ENCODE peak calls at places on chromosomes 6 and 20, in seven cellular contexts. One of them, this sample, is unnamed.

GRCh38 chr6:90297124-90297865 is 652 bp upstream of the BACH2 start:
- DNase-seq in EH: no peak
- DNase-seq in tibial artery: no peak
- DNase-seq in NCI-H1105: no peak
- DNase-seq in dorsolateral prefrontal cortex: no peak
- DNase-seq in stimulated activated CD8-positive, alpha-beta memory T cell treated with anti-CD3 and anti-CD28 coated beads, Interleukin-12 subunit alpha, Interleukin-12 subunit beta, amount 100 ng/mL, for 1 hour: no peak
- DNase-seq in neural crest cell: no peak
- DNase-seq in this sample: no peak

GRCh38 chr20:11852801-11853200 is 64.9 kb upstream of the BTBD3 start:
- DNase-seq in tibial artery: no peak
- DNase-seq in NCI-H1105: no peak
- DNase-seq in stimulated activated CD8-positive, alpha-beta memory T cell treated with anti-CD3 and anti-CD28 coated beads, Interleukin-12 subunit alpha, Interleukin-12 subunit beta, amount 100 ng/mL, for 1 hour: no peak
- DNase-seq in dorsolateral prefrontal cortex: no peak
- DNase-seq in EH: peak; percentile 67
- DNase-seq in neural crest cell: no peak
- DNase-seq in this sample: no peak

GRCh38 chr6:4316867-4317400 is 181.6 kb upstream of the ECI2 start:
- DNase-seq in stimulated activated CD8-positive, alpha-beta memory T cell treated with anti-CD3 and anti-CD28 coated beads, Interleukin-12 subunit alpha, Interleukin-12 subunit beta, amount 100 ng/mL, for 1 hour: no peak
- DNase-seq in EH: peak; percentile 88
- DNase-seq in NCI-H1105: no peak
- DNase-seq in neural crest cell: no peak
- DNase-seq in dorsolateral prefrontal cortex: no peak
- DNase-seq in tibial artery: peak; percentile 56
- DNase-seq in this sample: no peak

GRCh38 chr6:170279426-170279825 is 11.5 kb downstream of the DLL1 start:
- DNase-seq in neural crest cell: no peak
- DNase-seq in dorsolateral prefrontal cortex: no peak
- DNase-seq in NCI-H1105: no peak
- DNase-seq in tibial artery: no peak
- DNase-seq in stimulated activated CD8-positive, alpha-beta memory T cell treated with anti-CD3 and anti-CD28 coated beads, Interleukin-12 subunit alpha, Interleukin-12 subunit beta, amount 100 ng/mL, for 1 hour: no peak
- DNase-seq in EH: no peak
- DNase-seq in this sample: no peak

GRCh38 chr6:166720859-166721258 is 93.8 kb upstream of the RPS6KA2 start:
- DNase-seq in neural crest cell: no peak
- DNase-seq in EH: no peak
- DNase-seq in tibial artery: no peak
- DNase-seq in stimulated activated CD8-positive, alpha-beta memory T cell treated with anti-CD3 and anti-CD28 coated beads, Interleukin-12 subunit alpha, Interleukin-12 subunit beta, amount 100 ng/mL, for 1 hour: no peak
- DNase-seq in NCI-H1105: no peak
- DNase-seq in dorsolateral prefrontal cortex: no peak
- DNase-seq in this sample: no peak

GRCh38 chr6:33610057-33610456 is 11.1 kb upstream of the ITPR3 start:
- DNase-seq in stimulated activated CD8-positive, alpha-beta memory T cell treated with anti-CD3 and anti-CD28 coated beads, Interleukin-12 subunit alpha, Interleukin-12 subunit beta, amount 100 ng/mL, for 1 hour: no peak
- DNase-seq in neural crest cell: no peak
- DNase-seq in dorsolateral prefrontal cortex: no peak
- DNase-seq in NCI-H1105: no peak
- DNase-seq in tibial artery: no peak
- DNase-seq in EH: peak; percentile 65
- DNase-seq in this sample: no peak

GRCh38 chr6:14910692-14911547 is 334.9 kb upstream of the JARID2 start:
- DNase-seq in stimulated activated CD8-positive, alpha-beta memory T cell treated with anti-CD3 and anti-CD28 coated beads, Interleukin-12 subunit alpha, Interleukin-12 subunit beta, amount 100 ng/mL, for 1 hour: no peak
- DNase-seq in dorsolateral prefrontal cortex: no peak
- DNase-seq in NCI-H1105: no peak
- DNase-seq in tibial artery: peak; percentile 59
- DNase-seq in EH: peak; percentile 56
- DNase-seq in neural crest cell: no peak
- DNase-seq in this sample: no peak

GRCh38 chr6:42046491-42047219 is 3.7 kb upstream of the TAF8 start:
- DNase-seq in tibial artery: no peak
- DNase-seq in NCI-H1105: no peak
- DNase-seq in EH: peak; percentile 35
- DNase-seq in dorsolateral prefrontal cortex: no peak
- DNase-seq in neural crest cell: no peak
- DNase-seq in stimulated activated CD8-positive, alpha-beta memory T cell treated with anti-CD3 and anti-CD28 coated beads, Interleukin-12 subunit alpha, Interleukin-12 subunit beta, amount 100 ng/mL, for 1 hour: no peak
- DNase-seq in this sample: no peak

GRCh38 chr6:167078745-167079144 is 44.2 kb upstream of the CCR6 start:
- DNase-seq in NCI-H1105: no peak
- DNase-seq in stimulated activated CD8-positive, alpha-beta memory T cell treated with anti-CD3 and anti-CD28 coated beads, Interleukin-12 subunit alpha, Interleukin-12 subunit beta, amount 100 ng/mL, for 1 hour: no peak
- DNase-seq in EH: no peak
- DNase-seq in tibial artery: no peak
- DNase-seq in neural crest cell: no peak
- DNase-seq in dorsolateral prefrontal cortex: no peak
- DNase-seq in this sample: no peak

GRCh38 chr6:163867518-163868292 is 453.2 kb downstream of the QKI start:
- DNase-seq in dorsolateral prefrontal cortex: no peak
- DNase-seq in neural crest cell: no peak
- DNase-seq in stimulated activated CD8-positive, alpha-beta memory T cell treated with anti-CD3 and anti-CD28 coated beads, Interleukin-12 subunit alpha, Interleukin-12 subunit beta, amount 100 ng/mL, for 1 hour: no peak
- DNase-seq in tibial artery: no peak
- DNase-seq in EH: no peak
- DNase-seq in NCI-H1105: no peak
- DNase-seq in this sample: no peak

GRCh38 chr6:145233955-145234354 is 501.4 kb downstream of the EPM2A start:
- DNase-seq in dorsolateral prefrontal cortex: no peak
- DNase-seq in NCI-H1105: no peak
- DNase-seq in tibial artery: no peak
- DNase-seq in neural crest cell: no peak
- DNase-seq in EH: no peak
- DNase-seq in stimulated activated CD8-positive, alpha-beta memory T cell treated with anti-CD3 and anti-CD28 coated beads, Interleukin-12 subunit alpha, Interleukin-12 subunit beta, amount 100 ng/mL, for 1 hour: no peak
- DNase-seq in this sample: no peak

GRCh38 chr6:111922454-111923297 is 49.4 kb upstream of the FYN start:
- DNase-seq in neural crest cell: no peak
- DNase-seq in EH: peak; percentile 73
- DNase-seq in tibial artery: no peak
- DNase-seq in dorsolateral prefrontal cortex: no peak
- DNase-seq in stimulated activated CD8-positive, alpha-beta memory T cell treated with anti-CD3 and anti-CD28 coated beads, Interleukin-12 subunit alpha, Interleukin-12 subunit beta, amount 100 ng/mL, for 1 hour: no peak
- DNase-seq in NCI-H1105: peak; percentile 79
- DNase-seq in this sample: no peak

GRCh38 chr6:27279513-27280063 is 32.1 kb downstream of the PRSS16 start:
- DNase-seq in stimulated activated CD8-positive, alpha-beta memory T cell treated with anti-CD3 and anti-CD28 coated beads, Interleukin-12 subunit alpha, Interleukin-12 subunit beta, amount 100 ng/mL, for 1 hour: no peak
- DNase-seq in neural crest cell: no peak
- DNase-seq in NCI-H1105: peak; percentile 64
- DNase-seq in dorsolateral prefrontal cortex: no peak
- DNase-seq in EH: no peak
- DNase-seq in tibial artery: no peak
- DNase-seq in this sample: no peak

GRCh38 chr6:157271441-157271840 is 51.9 kb downstream of the TMEM242 start:
- DNase-seq in dorsolateral prefrontal cortex: no peak
- DNase-seq in stimulated activated CD8-positive, alpha-beta memory T cell treated with anti-CD3 and anti-CD28 coated beads, Interleukin-12 subunit alpha, Interleukin-12 subunit beta, amount 100 ng/mL, for 1 hour: no peak
- DNase-seq in NCI-H1105: no peak
- DNase-seq in tibial artery: no peak
- DNase-seq in neural crest cell: no peak
- DNase-seq in EH: no peak
- DNase-seq in this sample: no peak

GRCh38 chr6:24440897-24441598 is 38.3 kb downstream of the MRS2 start:
- DNase-seq in NCI-H1105: no peak
- DNase-seq in stimulated activated CD8-positive, alpha-beta memory T cell treated with anti-CD3 and anti-CD28 coated beads, Interleukin-12 subunit alpha, Interleukin-12 subunit beta, amount 100 ng/mL, for 1 hour: no peak
- DNase-seq in EH: no peak
- DNase-seq in dorsolateral prefrontal cortex: no peak
- DNase-seq in neural crest cell: no peak
- DNase-seq in tibial artery: no peak
- DNase-seq in this sample: no peak

GRCh38 chr6:127382413-127382812 is 39.0 kb upstream of the ECHDC1 start:
- DNase-seq in EH: no peak
- DNase-seq in tibial artery: no peak
- DNase-seq in neural crest cell: no peak
- DNase-seq in dorsolateral prefrontal cortex: no peak
- DNase-seq in NCI-H1105: no peak
- DNase-seq in stimulated activated CD8-positive, alpha-beta memory T cell treated with anti-CD3 and anti-CD28 coated beads, Interleukin-12 subunit alpha, Interleukin-12 subunit beta, amount 100 ng/mL, for 1 hour: no peak
- DNase-seq in this sample: no peak

GRCh38 chr6:86087954-86088353 is 445.3 kb upstream of the SYNCRIP start:
- DNase-seq in tibial artery: no peak
- DNase-seq in dorsolateral prefrontal cortex: no peak
- DNase-seq in NCI-H1105: no peak
- DNase-seq in neural crest cell: no peak
- DNase-seq in EH: no peak
- DNase-seq in stimulated activated CD8-positive, alpha-beta memory T cell treated with anti-CD3 and anti-CD28 coated beads, Interleukin-12 subunit alpha, Interleukin-12 subunit beta, amount 100 ng/mL, for 1 hour: no peak
- DNase-seq in this sample: no peak

GRCh38 chr6:12348530-12349511 is 58.7 kb downstream of the EDN1 start:
- DNase-seq in dorsolateral prefrontal cortex: no peak
- DNase-seq in tibial artery: no peak
- DNase-seq in neural crest cell: no peak
- DNase-seq in NCI-H1105: no peak
- DNase-seq in EH: peak; percentile 92
- DNase-seq in stimulated activated CD8-positive, alpha-beta memory T cell treated with anti-CD3 and anti-CD28 coated beads, Interleukin-12 subunit alpha, Interleukin-12 subunit beta, amount 100 ng/mL, for 1 hour: no peak
- DNase-seq in this sample: no peak

GRCh38 chr20:34037121-34037520 is 43.4 kb downstream of the RALY start:
- DNase-seq in EH: no peak
- DNase-seq in stimulated activated CD8-positive, alpha-beta memory T cell treated with anti-CD3 and anti-CD28 coated beads, Interleukin-12 subunit alpha, Interleukin-12 subunit beta, amount 100 ng/mL, for 1 hour: peak; percentile 15
- DNase-seq in neural crest cell: no peak
- DNase-seq in dorsolateral prefrontal cortex: no peak
- DNase-seq in NCI-H1105: no peak
- DNase-seq in tibial artery: no peak
- DNase-seq in this sample: no peak

GRCh38 chr6:121848523-121849255 is 413.2 kb downstream of the GJA1 start:
- DNase-seq in neural crest cell: no peak
- DNase-seq in dorsolateral prefrontal cortex: no peak
- DNase-seq in stimulated activated CD8-positive, alpha-beta memory T cell treated with anti-CD3 and anti-CD28 coated beads, Interleukin-12 subunit alpha, Interleukin-12 subunit beta, amount 100 ng/mL, for 1 hour: no peak
- DNase-seq in tibial artery: no peak
- DNase-seq in NCI-H1105: no peak
- DNase-seq in EH: peak; percentile 32
- DNase-seq in this sample: no peak

GRCh38 chr6:143689852-143690251 is 12.1 kb downstream of the PHACTR2 start:
- DNase-seq in neural crest cell: no peak
- DNase-seq in dorsolateral prefrontal cortex: no peak
- DNase-seq in tibial artery: no peak
- DNase-seq in stimulated activated CD8-positive, alpha-beta memory T cell treated with anti-CD3 and anti-CD28 coated beads, Interleukin-12 subunit alpha, Interleukin-12 subunit beta, amount 100 ng/mL, for 1 hour: no peak
- DNase-seq in NCI-H1105: no peak
- DNase-seq in EH: peak; percentile 57
- DNase-seq in this sample: no peak

GRCh38 chr6:72401865-72402264 is 220.0 kb upstream of the KCNQ5 start:
- DNase-seq in dorsolateral prefrontal cortex: no peak
- DNase-seq in neural crest cell: no peak
- DNase-seq in tibial artery: no peak
- DNase-seq in stimulated activated CD8-positive, alpha-beta memory T cell treated with anti-CD3 and anti-CD28 coated beads, Interleukin-12 subunit alpha, Interleukin-12 subunit beta, amount 100 ng/mL, for 1 hour: no peak
- DNase-seq in NCI-H1105: no peak
- DNase-seq in EH: no peak
- DNase-seq in this sample: no peak

GRCh38 chr6:130981409-130981808 is 81.6 kb downstream of the EPB41L2 start:
- DNase-seq in EH: peak; percentile 57
- DNase-seq in dorsolateral prefrontal cortex: no peak
- DNase-seq in NCI-H1105: no peak
- DNase-seq in stimulated activated CD8-positive, alpha-beta memory T cell treated with anti-CD3 and anti-CD28 coated beads, Interleukin-12 subunit alpha, Interleukin-12 subunit beta, amount 100 ng/mL, for 1 hour: no peak
- DNase-seq in neural crest cell: no peak
- DNase-seq in tibial artery: no peak
- DNase-seq in this sample: no peak

GRCh38 chr6:136550330-136551071 is at the start of gene MAP7:
- DNase-seq in dorsolateral prefrontal cortex: no peak
- DNase-seq in EH: peak; percentile 29
- DNase-seq in neural crest cell: peak; percentile 23
- DNase-seq in tibial artery: peak; percentile 28
- DNase-seq in stimulated activated CD8-positive, alpha-beta memory T cell treated with anti-CD3 and anti-CD28 coated beads, Interleukin-12 subunit alpha, Interleukin-12 subunit beta, amount 100 ng/mL, for 1 hour: peak; percentile 27
- DNase-seq in NCI-H1105: peak; percentile 92
- DNase-seq in this sample: peak; percentile 49

GRCh38 chr6:29792123-29793035 is 35.2 kb upstream of the HLA-G start:
- DNase-seq in EH: peak; percentile 27
- DNase-seq in stimulated activated CD8-positive, alpha-beta memory T cell treated with anti-CD3 and anti-CD28 coated beads, Interleukin-12 subunit alpha, Interleukin-12 subunit beta, amount 100 ng/mL, for 1 hour: peak; percentile 63
- DNase-seq in dorsolateral prefrontal cortex: peak; percentile 33
- DNase-seq in neural crest cell: peak; percentile 14
- DNase-seq in NCI-H1105: no peak
- DNase-seq in tibial artery: peak; percentile 61
- DNase-seq in this sample: no peak

GRCh38 chr6:166420351-166420750 is 37.6 kb upstream of the MPC1 start:
- DNase-seq in EH: peak; percentile 56
- DNase-seq in tibial artery: no peak
- DNase-seq in dorsolateral prefrontal cortex: peak; percentile 65
- DNase-seq in neural crest cell: no peak
- DNase-seq in stimulated activated CD8-positive, alpha-beta memory T cell treated with anti-CD3 and anti-CD28 coated beads, Interleukin-12 subunit alpha, Interleukin-12 subunit beta, amount 100 ng/mL, for 1 hour: no peak
- DNase-seq in NCI-H1105: no peak
- DNase-seq in this sample: no peak

GRCh38 chr6:31559958-31560696 is 12.0 kb upstream of the LTA start:
- DNase-seq in NCI-H1105: no peak
- DNase-seq in dorsolateral prefrontal cortex: no peak
- DNase-seq in stimulated activated CD8-positive, alpha-beta memory T cell treated with anti-CD3 and anti-CD28 coated beads, Interleukin-12 subunit alpha, Interleukin-12 subunit beta, amount 100 ng/mL, for 1 hour: no peak
- DNase-seq in neural crest cell: no peak
- DNase-seq in tibial artery: peak; percentile 54
- DNase-seq in EH: peak; percentile 92
- DNase-seq in this sample: no peak

GRCh38 chr6:105191351-105191750 is 11.5 kb upstream of the POPDC3 start:
- DNase-seq in tibial artery: no peak
- DNase-seq in dorsolateral prefrontal cortex: no peak
- DNase-seq in NCI-H1105: no peak
- DNase-seq in EH: no peak
- DNase-seq in stimulated activated CD8-positive, alpha-beta memory T cell treated with anti-CD3 and anti-CD28 coated beads, Interleukin-12 subunit alpha, Interleukin-12 subunit beta, amount 100 ng/mL, for 1 hour: no peak
- DNase-seq in neural crest cell: no peak
- DNase-seq in this sample: no peak

GRCh38 chr20:37316775-37317170 is 27.3 kb downstream of the MANBAL start:
- DNase-seq in dorsolateral prefrontal cortex: no peak
- DNase-seq in neural crest cell: no peak
- DNase-seq in stimulated activated CD8-positive, alpha-beta memory T cell treated with anti-CD3 and anti-CD28 coated beads, Interleukin-12 subunit alpha, Interleukin-12 subunit beta, amount 100 ng/mL, for 1 hour: no peak
- DNase-seq in NCI-H1105: no peak
- DNase-seq in EH: no peak
- DNase-seq in tibial artery: no peak
- DNase-seq in this sample: no peak

GRCh38 chr6:167697316-167697715 is 129.4 kb upstream of the AFDN start:
- DNase-seq in dorsolateral prefrontal cortex: no peak
- DNase-seq in tibial artery: no peak
- DNase-seq in stimulated activated CD8-positive, alpha-beta memory T cell treated with anti-CD3 and anti-CD28 coated beads, Interleukin-12 subunit alpha, Interleukin-12 subunit beta, amount 100 ng/mL, for 1 hour: no peak
- DNase-seq in NCI-H1105: no peak
- DNase-seq in EH: no peak
- DNase-seq in neural crest cell: no peak
- DNase-seq in this sample: peak; percentile 73

GRCh38 chr6:145814035-145814500 is 527 bp downstream of the FBXO30 start:
- DNase-seq in neural crest cell: peak; percentile 31
- DNase-seq in stimulated activated CD8-positive, alpha-beta memory T cell treated with anti-CD3 and anti-CD28 coated beads, Interleukin-12 subunit alpha, Interleukin-12 subunit beta, amount 100 ng/mL, for 1 hour: no peak
- DNase-seq in NCI-H1105: peak; percentile 46
- DNase-seq in tibial artery: no peak
- DNase-seq in EH: peak; percentile 63
- DNase-seq in dorsolateral prefrontal cortex: no peak
- DNase-seq in this sample: no peak

GRCh38 chr6:38572186-38572813 is 67.4 kb downstream of the BTBD9 start:
- DNase-seq in NCI-H1105: no peak
- DNase-seq in EH: no peak
- DNase-seq in dorsolateral prefrontal cortex: no peak
- DNase-seq in stimulated activated CD8-positive, alpha-beta memory T cell treated with anti-CD3 and anti-CD28 coated beads, Interleukin-12 subunit alpha, Interleukin-12 subunit beta, amount 100 ng/mL, for 1 hour: no peak
- DNase-seq in tibial artery: no peak
- DNase-seq in neural crest cell: no peak
- DNase-seq in this sample: no peak

GRCh38 chr6:144064402-144064830 is 31.0 kb downstream of the SF3B5 start:
- DNase-seq in EH: no peak
- DNase-seq in dorsolateral prefrontal cortex: no peak
- DNase-seq in stimulated activated CD8-positive, alpha-beta memory T cell treated with anti-CD3 and anti-CD28 coated beads, Interleukin-12 subunit alpha, Interleukin-12 subunit beta, amount 100 ng/mL, for 1 hour: peak; percentile 42
- DNase-seq in neural crest cell: peak; percentile 23
- DNase-seq in NCI-H1105: peak; percentile 40
- DNase-seq in tibial artery: peak; percentile 27
- DNase-seq in this sample: no peak

GRCh38 chr6:141123084-141123483 is 1009.6 kb upstream of the GJE1 start:
- DNase-seq in tibial artery: no peak
- DNase-seq in stimulated activated CD8-positive, alpha-beta memory T cell treated with anti-CD3 and anti-CD28 coated beads, Interleukin-12 subunit alpha, Interleukin-12 subunit beta, amount 100 ng/mL, for 1 hour: no peak
- DNase-seq in neural crest cell: no peak
- DNase-seq in dorsolateral prefrontal cortex: no peak
- DNase-seq in NCI-H1105: no peak
- DNase-seq in EH: no peak
- DNase-seq in this sample: no peak

GRCh38 chr6:158758941-158759479 is 60.2 kb downstream of the EZR start:
- DNase-seq in NCI-H1105: peak; percentile 89
- DNase-seq in tibial artery: no peak
- DNase-seq in stimulated activated CD8-positive, alpha-beta memory T cell treated with anti-CD3 and anti-CD28 coated beads, Interleukin-12 subunit alpha, Interleukin-12 subunit beta, amount 100 ng/mL, for 1 hour: no peak
- DNase-seq in dorsolateral prefrontal cortex: no peak
- DNase-seq in neural crest cell: no peak
- DNase-seq in EH: no peak
- DNase-seq in this sample: peak; percentile 62

GRCh38 chr6:54493138-54493537 is 184.9 kb downstream of the TINAG start:
- DNase-seq in NCI-H1105: no peak
- DNase-seq in EH: peak; percentile 76
- DNase-seq in stimulated activated CD8-positive, alpha-beta memory T cell treated with anti-CD3 and anti-CD28 coated beads, Interleukin-12 subunit alpha, Interleukin-12 subunit beta, amount 100 ng/mL, for 1 hour: no peak
- DNase-seq in neural crest cell: no peak
- DNase-seq in tibial artery: no peak
- DNase-seq in dorsolateral prefrontal cortex: no peak
- DNase-seq in this sample: no peak

GRCh38 chr20:15362849-15363248 is 1025.4 kb upstream of the FLRT3 start:
- DNase-seq in dorsolateral prefrontal cortex: no peak
- DNase-seq in stimulated activated CD8-positive, alpha-beta memory T cell treated with anti-CD3 and anti-CD28 coated beads, Interleukin-12 subunit alpha, Interleukin-12 subunit beta, amount 100 ng/mL, for 1 hour: no peak
- DNase-seq in NCI-H1105: no peak
- DNase-seq in EH: no peak
- DNase-seq in neural crest cell: no peak
- DNase-seq in tibial artery: no peak
- DNase-seq in this sample: no peak

GRCh38 chr6:3318226-3318625 is 59.5 kb downstream of the PSMG4 start:
- DNase-seq in stimulated activated CD8-positive, alpha-beta memory T cell treated with anti-CD3 and anti-CD28 coated beads, Interleukin-12 subunit alpha, Interleukin-12 subunit beta, amount 100 ng/mL, for 1 hour: no peak
- DNase-seq in neural crest cell: no peak
- DNase-seq in tibial artery: no peak
- DNase-seq in NCI-H1105: no peak
- DNase-seq in dorsolateral prefrontal cortex: no peak
- DNase-seq in EH: no peak
- DNase-seq in this sample: no peak